ENCODE peak calls at places on chromosomes 3 and 15, in five cellular contexts. D is tibial artery, S is uterus, Q is AG04450, A is dorsolateral prefrontal cortex. O is an unnamed sample.

GRCh38 chr15:82966671-82967071 is 14.2 kb upstream of the HOMER2 start:
- DNase-seq in D (no peak), S (no peak), Q (no peak), A (no peak), O (no peak)

GRCh38 chr15:89346516-89346915 is 11.9 kb upstream of the POLG start:
- DNase-seq in D (no peak), S (no peak), Q (no peak), A (no peak), O (no peak)

GRCh38 chr3:12470111-12470510 is 14.2 kb upstream of the TSEN2 start:
- DNase-seq in D (no peak), S (no peak), Q (no peak), A (no peak), O (no peak)

GRCh38 chr15:52011711-52012144 is 7.3 kb upstream of the MAPK6 start:
- DNase-seq in D (no peak), S (no peak), Q (no peak), A (no peak), O (no peak)

GRCh38 chr3:152591448-152592003 is 243.4 kb upstream of the P2RY1 start:
- DNase-seq in D (no peak), S (no peak), Q (no peak), A (no peak), O (no peak)

GRCh38 chr3:71862374-71863145 is 77.6 kb upstream of the PROK2 start:
- DNase-seq in D (no peak), S (no peak), Q (no peak), A (no peak), O (no peak)

GRCh38 chr15:39466428-39466827 is 114.5 kb upstream of the THBS1 start:
- DNase-seq in D (no peak), S (peak), Q (no peak), A (no peak), O (no peak)

GRCh38 chr3:18441521-18441920 is 16.4 kb upstream of the SATB1 start:
- DNase-seq in D (no peak), S (no peak), Q (no peak), A (no peak), O (no peak)

GRCh38 chr3:125141596-125142417 is 70.7 kb downstream of the SLC12A8 start:
- DNase-seq in D (peak), S (peak), Q (no peak), A (peak), O (no peak)

GRCh38 chr15:34709866-34710265 is 44.9 kb downstream of the GJD2 start:
- DNase-seq in D (no peak), S (no peak), Q (peak), A (no peak), O (no peak)

GRCh38 chr15:35078221-35078915 is 6.7 kb downstream of the NANOGP8 start:
- DNase-seq in D (no peak), S (peak), Q (peak), A (no peak), O (no peak)

GRCh38 chr3:77835916-77836315 is 796.0 kb downstream of the ROBO2 start:
- DNase-seq in D (no peak), S (no peak), Q (no peak), A (no peak), O (no peak)

GRCh38 chr15:40264321-40265153 is 18.3 kb downstream of the ANKRD63 start:
- DNase-seq in D (no peak), S (peak), Q (no peak), A (no peak), O (no peak)

GRCh38 chr15:48550822-48551525 is 94.5 kb downstream of the FBN1 start:
- DNase-seq in D (no peak), S (no peak), Q (no peak), A (no peak), O (no peak)

GRCh38 chr3:24318668-24319287 is 175.9 kb downstream of the THRB start:
- DNase-seq in D (no peak), S (no peak), Q (no peak), A (no peak), O (no peak)

GRCh38 chr15:48823237-48823636 is 12.4 kb upstream of the CEP152 start:
- DNase-seq in D (no peak), S (no peak), Q (no peak), A (no peak), O (no peak)

GRCh38 chr15:25710184-25710583 is 152.9 kb downstream of the ATP10A start:
- DNase-seq in D (no peak), S (no peak), Q (no peak), A (no peak), O (no peak)

GRCh38 chr3:135915206-135915605 is 50.3 kb upstream of the PPP2R3A start:
- DNase-seq in D (no peak), S (no peak), Q (no peak), A (no peak), O (no peak)

GRCh38 chr3:28677581-28677980 is 329.0 kb upstream of the AZI2 start:
- DNase-seq in D (peak), S (no peak), Q (no peak), A (no peak), O (no peak)

GRCh38 chr3:115004201-115005140 is 142.6 kb downstream of the ZBTB20 start:
- DNase-seq in D (no peak), S (no peak), Q (no peak), A (no peak), O (no peak)

GRCh38 chr3:32045091-32045964 is 61.1 kb upstream of the GPD1L start:
- DNase-seq in D (peak), S (peak), Q (peak), A (no peak), O (peak)

GRCh38 chr3:64295594-64295993 is 70.3 kb upstream of the PRICKLE2 start:
- DNase-seq in D (peak), S (peak), Q (peak), A (no peak), O (no peak)

GRCh38 chr3:87873136-87873535 is 185.7 kb downstream of the CGGBP1 start:
- DNase-seq in D (no peak), S (no peak), Q (no peak), A (no peak), O (no peak)

GRCh38 chr15:70088427-70088826 is 9.3 kb downstream of the TLE3 start:
- DNase-seq in D (no peak), S (no peak), Q (no peak), A (no peak), O (no peak)

GRCh38 chr3:170961616-170962400 is 53.4 kb upstream of the EIF5A2 start:
- DNase-seq in D (no peak), S (no peak), Q (peak), A (no peak), O (no peak)

GRCh38 chr3:49639551-49639950 is 34.6 kb upstream of the APEH start:
- DNase-seq in D (no peak), S (no peak), Q (no peak), A (no peak), O (no peak)

GRCh38 chr15:78906310-78906608 is 33.6 kb downstream of the MORF4L1 start:
- DNase-seq in D (peak), S (peak), Q (peak), A (no peak), O (peak)

GRCh38 chr3:151306168-151306810 is 10.3 kb downstream of the GPR87 start:
- DNase-seq in D (no peak), S (no peak), Q (no peak), A (no peak), O (no peak)

GRCh38 chr3:115217678-115218451 is 70.8 kb upstream of the ZBTB20 start:
- DNase-seq in D (no peak), S (peak), Q (peak), A (no peak), O (no peak)

GRCh38 chr3:124467980-124468902 is 262.0 kb upstream of the UMPS start:
- DNase-seq in D (no peak), S (peak), Q (no peak), A (peak), O (no peak)

GRCh38 chr15:29128671-29129070 is 141.0 kb downstream of the NSMCE3 start:
- DNase-seq in D (no peak), S (no peak), Q (no peak), A (no peak), O (no peak)

GRCh38 chr15:20341901-20342605 is 199.5 kb downstream of the GOLGA6L6 start:
- DNase-seq in D (peak), S (peak), Q (no peak), A (peak), O (peak)

GRCh38 chr3:127195417-127195816 is 2.5 kb downstream of the PRR23E start:
- DNase-seq in D (no peak), S (no peak), Q (no peak), A (no peak), O (no peak)

GRCh38 chr3:57587946-57588345 is 9.2 kb downstream of the ARF4 start:
- DNase-seq in D (no peak), S (no peak), Q (no peak), A (no peak), O (no peak)

GRCh38 chr3:188697127-188697526 is 474.6 kb upstream of the TPRG1 start:
- DNase-seq in D (no peak), S (no peak), Q (no peak), A (no peak), O (no peak)

DNA sequence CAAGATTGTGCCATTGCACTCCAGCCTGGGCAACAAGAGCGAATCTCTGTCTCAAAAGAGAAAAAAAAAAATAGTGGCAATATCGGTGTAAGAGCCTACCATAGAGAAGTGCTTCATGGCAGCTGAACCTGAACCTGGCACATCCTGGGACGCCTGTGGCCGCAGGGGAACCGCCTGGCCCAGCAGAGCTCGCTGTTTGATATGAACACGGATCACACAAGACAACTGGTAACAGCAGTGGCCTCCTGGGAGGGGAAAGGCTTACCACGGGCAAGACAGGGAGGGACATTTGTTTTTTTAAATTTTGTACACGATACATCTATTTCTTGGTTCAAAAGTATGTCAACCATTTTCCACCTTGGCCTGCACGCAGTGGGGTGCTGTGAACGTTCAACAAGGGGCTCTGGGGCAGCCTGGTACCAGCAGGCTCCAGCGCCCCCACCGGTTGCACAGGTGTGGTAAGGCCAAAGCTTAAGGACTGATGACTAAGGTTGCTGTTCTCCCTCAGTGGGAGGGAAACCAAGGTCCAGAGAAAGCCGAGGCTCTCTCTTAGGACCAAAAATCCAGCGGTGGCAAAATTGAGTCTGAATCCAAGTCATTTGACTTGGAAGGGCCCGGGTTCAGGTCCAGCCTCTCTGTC is 21.7 kb upstream of the EPHB3 start:
- DNase-seq in D (no peak), S (no peak), Q (no peak), A (no peak), O (no peak)
- TF ChIP-seq CTCF in D (no peak), S (no peak), Q (no peak), A (no peak), O (no peak)

DNA sequence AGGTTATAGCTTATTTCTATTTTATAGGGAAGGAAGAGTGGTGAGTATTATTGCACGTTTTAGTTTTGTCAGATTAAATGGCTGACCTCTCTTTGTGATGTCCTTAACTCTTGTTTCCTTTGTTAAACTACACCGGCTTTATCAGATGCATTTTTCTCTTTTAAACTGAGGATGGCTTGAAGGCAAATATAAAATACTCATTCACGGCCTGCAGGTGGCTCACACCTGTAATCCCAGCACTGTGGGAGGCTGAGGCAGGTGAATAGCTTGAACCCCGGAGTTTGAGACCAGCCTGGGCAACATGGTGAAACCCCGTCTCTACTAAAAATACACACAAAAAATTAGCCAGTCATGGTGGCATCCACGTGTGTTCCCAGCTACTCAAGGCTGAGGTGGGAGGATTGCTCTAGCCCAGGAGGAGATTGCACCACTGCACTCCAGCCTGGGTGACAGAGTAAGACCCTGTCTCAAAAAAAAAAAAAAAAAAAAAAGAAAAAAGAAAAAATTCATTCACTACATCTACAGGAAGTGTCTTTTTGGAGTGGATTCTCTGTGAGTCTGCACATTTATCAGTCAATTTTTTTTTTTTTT is 34.8 kb upstream of the SACM1L start:
- DNase-seq in D (no peak), S (no peak), Q (no peak), A (no peak), O (no peak)
- TF ChIP-seq CTCF in D (no peak), S (no peak), Q (no peak), A (no peak), O (no peak)

GRCh38 chr3:160929595-160929994 is 173.6 kb downstream of the PPM1L start:
- DNase-seq in D (no peak), S (no peak), Q (no peak), A (peak), O (no peak)
- TF ChIP-seq CTCF in D (peak), S (no peak), Q (peak), A (no peak), O (no peak)

GRCh38 chr3:54146383-54147239 is 24.3 kb downstream of the CACNA2D3 start:
- DNase-seq in D (peak), S (no peak), Q (no peak), A (peak), O (no peak)
- TF ChIP-seq CTCF in D (peak), S (no peak), Q (no peak), A (peak), O (no peak)

DNA sequence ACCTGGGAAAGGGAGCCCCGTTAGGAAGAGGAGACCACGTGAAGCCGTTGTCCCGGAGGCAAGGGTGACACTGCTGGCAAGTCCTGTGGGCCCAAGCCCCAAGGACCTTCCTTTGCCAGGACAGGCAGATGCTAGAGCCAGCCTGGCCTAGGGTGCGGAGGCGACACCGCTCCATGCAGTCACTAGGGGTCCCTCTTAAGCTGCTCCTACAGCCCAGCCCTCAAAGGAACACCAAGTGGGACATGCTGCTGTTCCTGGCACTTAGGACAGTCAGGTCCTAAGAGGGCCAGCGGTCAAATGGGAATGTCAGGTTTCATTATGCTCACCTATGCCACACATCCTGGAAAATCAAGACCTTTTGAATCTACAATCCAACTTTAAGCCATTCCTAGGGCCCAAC is 59.7 kb downstream of the RPN1 start:
- DNase-seq in D (no peak), S (no peak), Q (no peak), A (no peak), O (no peak)
- TF ChIP-seq CTCF in D (no peak), S (no peak), Q (no peak), A (no peak), O (no peak)

GRCh38 chr15:33279613-33280205 is 31.1 kb upstream of the RYR3 start:
- DNase-seq in D (no peak), S (no peak), Q (no peak), A (no peak), O (no peak)

GRCh38 chr15:33277689-33278088 is 33.1 kb upstream of the RYR3 start:
- DNase-seq in D (no peak), S (no peak), Q (no peak), A (no peak), O (no peak)

GRCh38 chr15:33283603-33284002 is 27.2 kb upstream of the RYR3 start:
- DNase-seq in D (no peak), S (no peak), Q (no peak), A (no peak), O (no peak)

GRCh38 chr15:33282226-33283020 is 28.3 kb upstream of the RYR3 start:
- DNase-seq in D (no peak), S (no peak), Q (no peak), A (no peak), O (no peak)

GRCh38 chr15:33278816-33279612 is 31.8 kb upstream of the RYR3 start:
- DNase-seq in D (no peak), S (no peak), Q (peak), A (no peak), O (no peak)
- TF ChIP-seq CTCF in D (no peak), S (no peak), Q (peak), A (no peak), O (no peak)

GRCh38 chr3:141810161-141810560 is 47.0 kb downstream of the GRK7 start:
- DNase-seq in D (no peak), S (no peak), Q (no peak), A (no peak), O (no peak)

GRCh38 chr3:141814375-141814774 is 51.2 kb downstream of the GRK7 start:
- DNase-seq in D (no peak), S (no peak), Q (no peak), A (no peak), O (no peak)

GRCh38 chr3:141815667-141816066 is 52.5 kb downstream of the GRK7 start:
- DNase-seq in D (no peak), S (no peak), Q (no peak), A (no peak), O (no peak)

GRCh38 chr3:141812586-141812985 is 49.4 kb downstream of the GRK7 start:
- DNase-seq in D (no peak), S (no peak), Q (no peak), A (no peak), O (no peak)

DNA sequence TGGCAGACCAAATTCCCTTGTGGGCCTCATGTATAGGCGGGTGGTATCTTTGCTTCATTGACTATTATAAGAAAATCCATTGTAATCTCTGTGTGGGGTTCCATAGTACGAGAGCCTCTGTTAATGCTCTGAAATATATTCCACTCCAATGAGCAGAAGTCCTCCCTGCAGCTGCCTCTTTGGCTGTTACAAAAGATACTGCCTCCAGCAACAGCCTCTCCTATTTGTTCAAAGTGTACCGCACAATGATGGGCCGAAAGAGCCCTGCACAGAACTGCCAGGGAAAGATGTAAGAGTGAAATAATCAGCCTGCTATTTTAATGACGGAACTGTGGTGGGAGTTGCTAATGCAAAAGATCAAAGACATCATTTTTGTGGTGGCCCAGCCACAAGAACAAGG is 48.9 kb downstream of the GRK7 start:
- DNase-seq in D (no peak), S (no peak), Q (no peak), A (no peak), O (no peak)
- TF ChIP-seq CTCF in D (no peak), S (no peak), Q (no peak), A (no peak), O (no peak)